ENCODE peak calls at places on chromosomes 16 and 17, in five cellular contexts. One of them, this sample, is unnamed.

GRCh38 chr17:31134526-31134925 is 39.7 kb downstream of the NF1 start:
- DNase-seq in IMR-90: no peak
- DNase-seq in endodermal cell: no peak
- DNase-seq in keratinocyte: no peak
- DNase-seq in fibroblast of the aortic adventitia: peak
- DNase-seq in this sample: no peak

GRCh38 chr17:81412490-81413093 is 17.3 kb downstream of the BAHCC1 start:
- DNase-seq in IMR-90: peak
- DNase-seq in endodermal cell: no peak
- DNase-seq in keratinocyte: no peak
- DNase-seq in fibroblast of the aortic adventitia: no peak
- DNase-seq in this sample: peak

GRCh38 chr16:49619811-49620157 is 236.1 kb downstream of the ZNF423 start:
- DNase-seq in IMR-90: no peak
- DNase-seq in endodermal cell: peak
- DNase-seq in keratinocyte: no peak
- DNase-seq in fibroblast of the aortic adventitia: no peak
- DNase-seq in this sample: no peak

GRCh38 chr16:73095142-73095791 is 47.3 kb upstream of the ZFHX3 start:
- DNase-seq in IMR-90: peak
- DNase-seq in endodermal cell: no peak
- DNase-seq in keratinocyte: no peak
- DNase-seq in fibroblast of the aortic adventitia: no peak
- DNase-seq in this sample: no peak

GRCh38 chr17:33142703-33143299 is 150.3 kb downstream of the ASIC2 start:
- DNase-seq in IMR-90: peak
- DNase-seq in endodermal cell: peak
- DNase-seq in keratinocyte: no peak
- DNase-seq in fibroblast of the aortic adventitia: peak
- DNase-seq in this sample: peak

GRCh38 chr17:43995150-43995471 is 9.3 kb upstream of the NAGS start:
- DNase-seq in IMR-90: no peak
- DNase-seq in endodermal cell: no peak
- DNase-seq in keratinocyte: no peak
- DNase-seq in fibroblast of the aortic adventitia: no peak
- DNase-seq in this sample: no peak

GRCh38 chr17:22507823-22508222 is 815.5 kb downstream of the KCNJ18 start:
- DNase-seq in IMR-90: no peak
- DNase-seq in endodermal cell: no peak
- DNase-seq in keratinocyte: no peak
- DNase-seq in fibroblast of the aortic adventitia: no peak
- DNase-seq in this sample: no peak

GRCh38 chr17:43759836-43760235 is 1.2 kb upstream of the SOST start:
- DNase-seq in IMR-90: no peak
- DNase-seq in endodermal cell: no peak
- DNase-seq in keratinocyte: peak
- DNase-seq in fibroblast of the aortic adventitia: no peak
- DNase-seq in this sample: no peak

GRCh38 chr17:16215273-16215964 is at the start of gene NCOR1:
- DNase-seq in IMR-90: peak
- DNase-seq in endodermal cell: peak
- DNase-seq in keratinocyte: peak
- DNase-seq in fibroblast of the aortic adventitia: peak
- DNase-seq in this sample: peak

GRCh38 chr16:27602103-27602502 is 52.2 kb downstream of the KATNIP start:
- DNase-seq in IMR-90: no peak
- DNase-seq in endodermal cell: no peak
- DNase-seq in keratinocyte: no peak
- DNase-seq in fibroblast of the aortic adventitia: no peak
- DNase-seq in this sample: no peak

GRCh38 chr17:81036128-81036891 is 1.4 kb downstream of the BAIAP2 start:
- DNase-seq in IMR-90: no peak
- DNase-seq in endodermal cell: no peak
- DNase-seq in keratinocyte: no peak
- DNase-seq in fibroblast of the aortic adventitia: peak
- DNase-seq in this sample: no peak

GRCh38 chr17:19348806-19349205 is 13.7 kb downstream of the B9D1 start:
- DNase-seq in IMR-90: no peak
- DNase-seq in endodermal cell: no peak
- DNase-seq in keratinocyte: no peak
- DNase-seq in fibroblast of the aortic adventitia: no peak
- DNase-seq in this sample: no peak

GRCh38 chr17:28841901-28842281 is 699 bp downstream of the FAM222B start:
- DNase-seq in IMR-90: no peak
- DNase-seq in endodermal cell: no peak
- DNase-seq in keratinocyte: no peak
- DNase-seq in fibroblast of the aortic adventitia: no peak
- DNase-seq in this sample: no peak

GRCh38 chr16:85419503-85420408 is 193.4 kb upstream of the GSE1 start:
- DNase-seq in IMR-90: no peak
- DNase-seq in endodermal cell: no peak
- DNase-seq in keratinocyte: no peak
- DNase-seq in fibroblast of the aortic adventitia: no peak
- DNase-seq in this sample: no peak

GRCh38 chr16:85421338-85422123 is 191.6 kb upstream of the GSE1 start:
- DNase-seq in IMR-90: no peak
- DNase-seq in endodermal cell: no peak
- DNase-seq in keratinocyte: no peak
- DNase-seq in fibroblast of the aortic adventitia: no peak
- DNase-seq in this sample: no peak

GRCh38 chr16:85420501-85421337 is 192.4 kb upstream of the GSE1 start:
- DNase-seq in IMR-90: peak
- DNase-seq in endodermal cell: peak
- DNase-seq in keratinocyte: no peak
- DNase-seq in fibroblast of the aortic adventitia: peak
- DNase-seq in this sample: peak

GRCh38 chr16:85417156-85417860 is 195.8 kb upstream of the GSE1 start:
- DNase-seq in IMR-90: no peak
- DNase-seq in endodermal cell: no peak
- DNase-seq in keratinocyte: no peak
- DNase-seq in fibroblast of the aortic adventitia: no peak
- DNase-seq in this sample: no peak

GRCh38 chr16:85418978-85419491 is 194.1 kb upstream of the GSE1 start:
- DNase-seq in IMR-90: no peak
- DNase-seq in endodermal cell: no peak
- DNase-seq in keratinocyte: no peak
- DNase-seq in fibroblast of the aortic adventitia: no peak
- DNase-seq in this sample: no peak
- TF ChIP-seq CTCF in IMR-90: no peak
- TF ChIP-seq CTCF in endodermal cell: peak
- TF ChIP-seq CTCF in keratinocyte: peak
- TF ChIP-seq CTCF in fibroblast of the aortic adventitia: no peak
- TF ChIP-seq CTCF in this sample: no peak

DNA sequence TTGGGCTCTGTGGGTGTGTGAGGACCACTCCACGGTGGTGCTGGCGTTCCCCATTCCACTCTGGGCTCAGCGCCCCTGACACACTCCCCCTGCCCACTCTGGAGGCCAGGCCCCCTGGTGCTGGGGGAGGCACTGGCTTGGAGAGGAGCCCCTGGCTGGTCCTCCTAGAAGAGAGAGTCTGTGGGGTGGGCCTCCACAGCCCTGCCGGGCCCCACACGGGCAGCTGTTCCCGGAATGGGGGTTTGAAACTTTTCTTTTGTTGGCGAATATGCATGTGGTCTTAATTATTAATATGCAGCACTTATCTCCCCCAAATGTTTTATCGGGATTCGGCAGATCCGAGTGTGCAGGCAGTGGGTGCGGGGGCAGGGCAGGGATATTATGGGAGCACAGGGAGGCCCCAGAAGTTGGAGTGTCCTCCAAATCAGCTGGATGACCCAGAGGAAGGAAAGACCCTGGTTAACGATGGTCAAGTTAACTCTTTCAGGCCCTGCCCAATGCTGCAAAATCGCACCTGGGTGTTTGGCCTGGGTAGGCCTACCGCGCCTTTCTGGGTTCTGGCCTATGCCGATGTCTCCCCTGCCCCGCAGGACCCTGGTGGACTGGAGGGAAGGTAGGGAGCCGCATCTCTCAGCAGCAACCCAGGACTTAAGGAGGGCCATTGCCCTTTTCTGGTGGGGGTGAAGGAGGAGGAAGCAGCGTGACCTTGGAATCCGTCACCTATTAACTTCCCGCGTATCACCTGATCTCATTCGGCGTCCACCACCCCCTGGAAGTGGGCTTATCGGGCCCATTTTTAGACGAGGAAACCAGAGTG is 36.0 kb downstream of the TMEM235 start:
- DNase-seq in IMR-90: no peak
- DNase-seq in endodermal cell: peak
- DNase-seq in keratinocyte: no peak
- DNase-seq in fibroblast of the aortic adventitia: no peak
- DNase-seq in this sample: no peak
- H3K4me3 ChIP-seq in IMR-90: no peak
- H3K4me3 ChIP-seq in endodermal cell: no peak
- H3K4me3 ChIP-seq in keratinocyte: no peak
- H3K4me3 ChIP-seq in fibroblast of the aortic adventitia: no peak
- H3K4me3 ChIP-seq in this sample: no peak

GRCh38 chr17:14300628-14301278 is at the start of gene HS3ST3B1:
- DNase-seq in IMR-90: peak
- DNase-seq in endodermal cell: peak
- DNase-seq in keratinocyte: peak
- DNase-seq in fibroblast of the aortic adventitia: peak
- DNase-seq in this sample: peak
- TF ChIP-seq CTCF in IMR-90: no peak
- TF ChIP-seq CTCF in endodermal cell: no peak
- TF ChIP-seq CTCF in keratinocyte: no peak
- TF ChIP-seq CTCF in fibroblast of the aortic adventitia: peak
- TF ChIP-seq CTCF in this sample: no peak

DNA sequence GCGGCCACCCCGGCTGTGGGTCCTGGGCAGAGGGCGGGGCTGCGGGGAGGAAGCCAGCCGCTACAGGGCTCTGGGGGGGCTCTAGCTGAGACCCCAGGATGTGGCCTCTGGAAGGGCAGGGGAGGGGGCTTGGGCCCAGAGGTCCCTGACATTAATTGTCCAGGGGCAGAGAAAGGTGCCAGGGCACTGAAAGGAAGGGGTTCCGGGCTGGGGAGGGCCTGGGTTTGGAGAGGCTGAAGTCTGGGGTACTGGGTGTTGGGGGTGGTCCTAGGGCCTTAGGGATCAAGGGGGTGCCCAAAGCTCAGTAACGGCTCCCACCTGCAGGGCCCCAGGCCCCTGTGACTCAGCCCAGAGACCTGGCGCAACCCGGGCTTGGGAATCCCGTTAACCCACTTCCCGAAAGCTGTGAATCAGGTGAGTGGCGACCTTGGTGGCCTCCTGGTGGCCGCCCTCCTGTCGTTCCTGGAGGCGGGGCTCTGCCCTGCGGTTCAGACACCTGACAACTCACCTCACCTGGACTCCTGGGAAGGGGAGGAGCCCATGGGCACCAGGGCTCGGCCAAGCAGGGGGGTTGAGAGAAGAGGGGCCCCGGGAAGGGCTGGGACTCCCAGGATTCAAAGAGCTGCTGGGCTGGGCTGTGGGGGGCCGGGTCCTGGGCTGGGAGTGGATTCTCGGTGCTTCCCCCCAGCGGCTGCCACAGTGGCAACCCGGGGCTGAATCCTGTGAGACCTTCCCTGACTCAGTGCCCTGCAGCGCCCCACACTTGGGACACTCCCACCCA is 465 bp upstream of the PRSS22 start:
- DNase-seq in IMR-90: no peak
- DNase-seq in endodermal cell: peak
- DNase-seq in keratinocyte: no peak
- DNase-seq in fibroblast of the aortic adventitia: no peak
- DNase-seq in this sample: no peak
- H3K4me3 ChIP-seq in IMR-90: no peak
- H3K4me3 ChIP-seq in endodermal cell: no peak
- H3K4me3 ChIP-seq in keratinocyte: peak
- H3K4me3 ChIP-seq in fibroblast of the aortic adventitia: no peak
- H3K4me3 ChIP-seq in this sample: no peak

DNA sequence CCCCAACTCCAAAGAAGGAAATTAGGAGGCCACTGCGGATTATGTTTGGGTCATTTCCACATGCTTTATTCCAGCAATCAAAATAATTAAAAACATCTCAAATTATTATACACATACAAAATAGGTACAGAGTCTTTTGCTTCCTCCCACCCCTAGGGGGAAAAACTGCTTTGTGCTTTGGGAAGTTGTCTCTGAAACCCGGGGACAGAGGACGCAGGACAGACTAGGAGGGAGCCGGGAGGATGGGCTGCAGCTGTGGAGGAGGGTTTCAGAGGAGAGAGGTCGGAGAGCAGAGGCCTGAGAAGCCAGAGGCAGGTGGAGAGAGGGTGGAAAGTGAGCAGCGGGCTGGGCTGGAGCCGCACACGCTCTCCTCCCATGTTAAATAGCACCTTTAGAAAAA is 17.4 kb downstream of the COL1A1 start:
- DNase-seq in IMR-90: peak
- DNase-seq in endodermal cell: peak
- DNase-seq in keratinocyte: no peak
- DNase-seq in fibroblast of the aortic adventitia: peak
- DNase-seq in this sample: peak
- TF ChIP-seq CTCF in IMR-90: peak
- TF ChIP-seq CTCF in endodermal cell: peak
- TF ChIP-seq CTCF in keratinocyte: no peak
- TF ChIP-seq CTCF in fibroblast of the aortic adventitia: peak
- TF ChIP-seq CTCF in this sample: peak

GRCh38 chr16:67034478-67034877 is 5.5 kb downstream of the CBFB start:
- DNase-seq in IMR-90: peak
- DNase-seq in endodermal cell: no peak
- DNase-seq in keratinocyte: no peak
- DNase-seq in fibroblast of the aortic adventitia: peak
- DNase-seq in this sample: peak
- H3K4me3 ChIP-seq in IMR-90: no peak
- H3K4me3 ChIP-seq in endodermal cell: no peak
- H3K4me3 ChIP-seq in keratinocyte: no peak
- H3K4me3 ChIP-seq in fibroblast of the aortic adventitia: no peak
- H3K4me3 ChIP-seq in this sample: no peak